ENCODE peak calls at places on chromosome 6, in seven cellular contexts. One of them, this sample, is unnamed.

GRCh38 chr6:158752613-158753012 is 66.6 kb downstream of the EZR start:
- DNase-seq in K562: no peak
- DNase-seq in prostate gland: no peak
- DNase-seq in esophagus muscularis mucosa: no peak
- DNase-seq in breast epithelium: no peak
- DNase-seq in sigmoid colon: peak
- DNase-seq in SK-N-SH: peak
- DNase-seq in this sample: no peak

GRCh38 chr6:140494321-140495085 is 1120.1 kb upstream of the CITED2 start:
- DNase-seq in K562: no peak
- DNase-seq in prostate gland: no peak
- DNase-seq in esophagus muscularis mucosa: no peak
- DNase-seq in breast epithelium: no peak
- DNase-seq in sigmoid colon: no peak
- DNase-seq in SK-N-SH: no peak
- DNase-seq in this sample: no peak

GRCh38 chr6:46888578-46888977 is 33.2 kb downstream of the ADGRF5 start:
- DNase-seq in K562: no peak
- DNase-seq in prostate gland: no peak
- DNase-seq in esophagus muscularis mucosa: no peak
- DNase-seq in breast epithelium: no peak
- DNase-seq in sigmoid colon: no peak
- DNase-seq in SK-N-SH: no peak
- DNase-seq in this sample: no peak

GRCh38 chr6:44237021-44237812 is 9.7 kb upstream of the HSP90AB1 start:
- DNase-seq in K562: peak
- DNase-seq in prostate gland: peak
- DNase-seq in esophagus muscularis mucosa: peak
- DNase-seq in breast epithelium: peak
- DNase-seq in sigmoid colon: peak
- DNase-seq in SK-N-SH: peak
- DNase-seq in this sample: peak

GRCh38 chr6:158686311-158686710 is 36.5 kb downstream of the SYTL3 start:
- DNase-seq in K562: no peak
- DNase-seq in prostate gland: peak
- DNase-seq in esophagus muscularis mucosa: no peak
- DNase-seq in breast epithelium: no peak
- DNase-seq in sigmoid colon: no peak
- DNase-seq in SK-N-SH: no peak
- DNase-seq in this sample: peak

GRCh38 chr6:151993364-151993763 is 185.9 kb downstream of the ESR1 start:
- DNase-seq in K562: no peak
- DNase-seq in prostate gland: no peak
- DNase-seq in esophagus muscularis mucosa: no peak
- DNase-seq in breast epithelium: no peak
- DNase-seq in sigmoid colon: no peak
- DNase-seq in SK-N-SH: no peak
- DNase-seq in this sample: no peak

GRCh38 chr6:149190228-149190831 is 127.2 kb upstream of the TAB2 start:
- DNase-seq in K562: no peak
- DNase-seq in prostate gland: peak
- DNase-seq in esophagus muscularis mucosa: peak
- DNase-seq in breast epithelium: no peak
- DNase-seq in sigmoid colon: no peak
- DNase-seq in SK-N-SH: no peak
- DNase-seq in this sample: peak

GRCh38 chr6:143774347-143774746 is 68.8 kb upstream of the LTV1 start:
- DNase-seq in K562: no peak
- DNase-seq in prostate gland: peak
- DNase-seq in esophagus muscularis mucosa: no peak
- DNase-seq in breast epithelium: no peak
- DNase-seq in sigmoid colon: peak
- DNase-seq in SK-N-SH: no peak
- DNase-seq in this sample: no peak

GRCh38 chr6:157221049-157221816 is 102.1 kb downstream of the TMEM242 start:
- DNase-seq in K562: peak
- DNase-seq in prostate gland: peak
- DNase-seq in esophagus muscularis mucosa: no peak
- DNase-seq in breast epithelium: peak
- DNase-seq in sigmoid colon: peak
- DNase-seq in SK-N-SH: peak
- DNase-seq in this sample: peak

GRCh38 chr6:163402616-163403015 is 11.9 kb upstream of the QKI start:
- DNase-seq in K562: no peak
- DNase-seq in prostate gland: no peak
- DNase-seq in esophagus muscularis mucosa: peak
- DNase-seq in breast epithelium: no peak
- DNase-seq in sigmoid colon: no peak
- DNase-seq in SK-N-SH: no peak
- DNase-seq in this sample: no peak

GRCh38 chr6:63734923-63735322 is 99.3 kb downstream of the PHF3 start:
- DNase-seq in K562: no peak
- DNase-seq in prostate gland: no peak
- DNase-seq in esophagus muscularis mucosa: no peak
- DNase-seq in breast epithelium: no peak
- DNase-seq in sigmoid colon: no peak
- DNase-seq in SK-N-SH: no peak
- DNase-seq in this sample: no peak

GRCh38 chr6:99603421-99604160 is 3.0 kb upstream of the PRDM13 start:
- DNase-seq in K562: peak
- DNase-seq in prostate gland: no peak
- DNase-seq in esophagus muscularis mucosa: no peak
- DNase-seq in breast epithelium: no peak
- DNase-seq in sigmoid colon: no peak
- DNase-seq in SK-N-SH: peak
- DNase-seq in this sample: no peak

GRCh38 chr6:41560440-41561192 is 14.4 kb downstream of the FOXP4 start:
- DNase-seq in K562: no peak
- DNase-seq in prostate gland: no peak
- DNase-seq in esophagus muscularis mucosa: no peak
- DNase-seq in breast epithelium: no peak
- DNase-seq in sigmoid colon: peak
- DNase-seq in SK-N-SH: no peak
- DNase-seq in this sample: peak

GRCh38 chr6:109304284-109305015 is 77.8 kb downstream of the CD164 start:
- DNase-seq in K562: peak
- DNase-seq in prostate gland: no peak
- DNase-seq in esophagus muscularis mucosa: no peak
- DNase-seq in breast epithelium: no peak
- DNase-seq in sigmoid colon: no peak
- DNase-seq in SK-N-SH: no peak
- DNase-seq in this sample: no peak
- H3K27ac ChIP-seq in K562: peak
- H3K27ac ChIP-seq in prostate gland: peak
- H3K27ac ChIP-seq in esophagus muscularis mucosa: peak
- H3K27ac ChIP-seq in breast epithelium: peak
- H3K27ac ChIP-seq in sigmoid colon: no peak
- H3K27ac ChIP-seq in SK-N-SH: no peak
- H3K27ac ChIP-seq in this sample: no peak

GRCh38 chr6:7050099-7050498 is 57.7 kb upstream of the RREB1 start:
- DNase-seq in K562: no peak
- DNase-seq in prostate gland: no peak
- DNase-seq in esophagus muscularis mucosa: no peak
- DNase-seq in breast epithelium: no peak
- DNase-seq in sigmoid colon: no peak
- DNase-seq in SK-N-SH: no peak
- DNase-seq in this sample: no peak

GRCh38 chr6:7053125-7053784 is 54.5 kb upstream of the RREB1 start:
- DNase-seq in K562: no peak
- DNase-seq in prostate gland: no peak
- DNase-seq in esophagus muscularis mucosa: no peak
- DNase-seq in breast epithelium: no peak
- DNase-seq in sigmoid colon: no peak
- DNase-seq in SK-N-SH: no peak
- DNase-seq in this sample: no peak

GRCh38 chr6:7051780-7052440 is 55.9 kb upstream of the RREB1 start:
- DNase-seq in K562: no peak
- DNase-seq in prostate gland: peak
- DNase-seq in esophagus muscularis mucosa: no peak
- DNase-seq in breast epithelium: no peak
- DNase-seq in sigmoid colon: peak
- DNase-seq in SK-N-SH: peak
- DNase-seq in this sample: peak

GRCh38 chr6:7050911-7051779 is 56.6 kb upstream of the RREB1 start:
- DNase-seq in K562: no peak
- DNase-seq in prostate gland: peak
- DNase-seq in esophagus muscularis mucosa: no peak
- DNase-seq in breast epithelium: no peak
- DNase-seq in sigmoid colon: peak
- DNase-seq in SK-N-SH: no peak
- DNase-seq in this sample: peak

DNA sequence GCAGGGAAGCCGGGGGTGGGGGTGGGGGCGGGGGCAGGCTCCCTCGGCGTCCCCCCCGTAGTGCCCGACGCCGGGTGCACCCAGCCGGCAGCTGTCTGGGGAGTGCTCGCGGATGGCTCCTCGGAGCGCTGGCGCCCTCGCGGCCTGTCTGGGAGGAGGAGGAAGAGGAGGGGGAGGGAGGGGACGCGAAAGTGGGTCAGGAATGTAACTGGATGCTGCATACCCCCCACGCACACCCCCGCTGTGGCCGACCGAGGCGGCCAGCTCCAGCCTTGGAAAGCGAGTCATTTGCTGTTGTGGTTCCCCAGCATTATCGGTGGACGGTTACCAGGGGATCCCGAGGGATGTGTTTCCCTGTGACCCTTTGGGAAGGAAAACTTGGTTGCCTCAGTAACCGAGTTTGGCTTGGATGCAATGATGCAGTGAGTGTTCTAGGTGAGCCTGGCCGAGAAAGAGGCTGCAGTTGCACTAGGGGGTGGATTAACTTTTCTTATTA is 55.3 kb upstream of the RREB1 start:
- DNase-seq in K562: no peak
- DNase-seq in prostate gland: no peak
- DNase-seq in esophagus muscularis mucosa: peak
- DNase-seq in breast epithelium: no peak
- DNase-seq in sigmoid colon: peak
- DNase-seq in SK-N-SH: peak
- DNase-seq in this sample: peak
- TF ChIP-seq POLR2AphosphoS5 in K562: no peak
- TF ChIP-seq POLR2AphosphoS5 in prostate gland: peak
- TF ChIP-seq POLR2AphosphoS5 in esophagus muscularis mucosa: no peak
- TF ChIP-seq POLR2AphosphoS5 in breast epithelium: no peak
- TF ChIP-seq POLR2AphosphoS5 in sigmoid colon: no peak
- TF ChIP-seq POLR2AphosphoS5 in SK-N-SH: no peak
- TF ChIP-seq POLR2AphosphoS5 in this sample: no peak

GRCh38 chr6:85452441-85452881 is 2.6 kb downstream of the NT5E start:
- DNase-seq in K562: no peak
- DNase-seq in prostate gland: no peak
- DNase-seq in esophagus muscularis mucosa: no peak
- DNase-seq in breast epithelium: no peak
- DNase-seq in sigmoid colon: no peak
- DNase-seq in SK-N-SH: no peak
- DNase-seq in this sample: no peak

GRCh38 chr6:85451586-85452306 is 1.9 kb downstream of the NT5E start:
- DNase-seq in K562: no peak
- DNase-seq in prostate gland: no peak
- DNase-seq in esophagus muscularis mucosa: no peak
- DNase-seq in breast epithelium: no peak
- DNase-seq in sigmoid colon: no peak
- DNase-seq in SK-N-SH: no peak
- DNase-seq in this sample: no peak

GRCh38 chr6:85453490-85453889 is 3.6 kb downstream of the NT5E start:
- DNase-seq in K562: no peak
- DNase-seq in prostate gland: no peak
- DNase-seq in esophagus muscularis mucosa: no peak
- DNase-seq in breast epithelium: no peak
- DNase-seq in sigmoid colon: no peak
- DNase-seq in SK-N-SH: no peak
- DNase-seq in this sample: no peak

GRCh38 chr6:85450578-85450884 is 648 bp downstream of the NT5E start:
- DNase-seq in K562: no peak
- DNase-seq in prostate gland: no peak
- DNase-seq in esophagus muscularis mucosa: no peak
- DNase-seq in breast epithelium: no peak
- DNase-seq in sigmoid colon: no peak
- DNase-seq in SK-N-SH: no peak
- DNase-seq in this sample: no peak

GRCh38 chr6:85453052-85453451 is 3.2 kb downstream of the NT5E start:
- DNase-seq in K562: no peak
- DNase-seq in prostate gland: no peak
- DNase-seq in esophagus muscularis mucosa: no peak
- DNase-seq in breast epithelium: no peak
- DNase-seq in sigmoid colon: no peak
- DNase-seq in SK-N-SH: no peak
- DNase-seq in this sample: no peak
- H3K4me3 ChIP-seq in K562: no peak
- H3K4me3 ChIP-seq in prostate gland: no peak
- H3K4me3 ChIP-seq in esophagus muscularis mucosa: no peak
- H3K4me3 ChIP-seq in breast epithelium: peak
- H3K4me3 ChIP-seq in sigmoid colon: no peak
- H3K4me3 ChIP-seq in SK-N-SH: peak
- H3K4me3 ChIP-seq in this sample: no peak

GRCh38 chr6:150654671-150655070 is 55.0 kb downstream of the PLEKHG1 start:
- DNase-seq in K562: no peak
- DNase-seq in prostate gland: no peak
- DNase-seq in esophagus muscularis mucosa: no peak
- DNase-seq in breast epithelium: no peak
- DNase-seq in sigmoid colon: no peak
- DNase-seq in SK-N-SH: no peak
- DNase-seq in this sample: no peak

GRCh38 chr6:150656156-150656555 is 56.5 kb downstream of the PLEKHG1 start:
- DNase-seq in K562: no peak
- DNase-seq in prostate gland: no peak
- DNase-seq in esophagus muscularis mucosa: no peak
- DNase-seq in breast epithelium: no peak
- DNase-seq in sigmoid colon: no peak
- DNase-seq in SK-N-SH: no peak
- DNase-seq in this sample: no peak

GRCh38 chr6:150647051-150647450 is 47.4 kb downstream of the PLEKHG1 start:
- DNase-seq in K562: no peak
- DNase-seq in prostate gland: no peak
- DNase-seq in esophagus muscularis mucosa: no peak
- DNase-seq in breast epithelium: no peak
- DNase-seq in sigmoid colon: no peak
- DNase-seq in SK-N-SH: no peak
- DNase-seq in this sample: no peak

GRCh38 chr6:150652848-150653613 is 53.3 kb downstream of the PLEKHG1 start:
- DNase-seq in K562: no peak
- DNase-seq in prostate gland: no peak
- DNase-seq in esophagus muscularis mucosa: no peak
- DNase-seq in breast epithelium: no peak
- DNase-seq in sigmoid colon: no peak
- DNase-seq in SK-N-SH: no peak
- DNase-seq in this sample: no peak

DNA sequence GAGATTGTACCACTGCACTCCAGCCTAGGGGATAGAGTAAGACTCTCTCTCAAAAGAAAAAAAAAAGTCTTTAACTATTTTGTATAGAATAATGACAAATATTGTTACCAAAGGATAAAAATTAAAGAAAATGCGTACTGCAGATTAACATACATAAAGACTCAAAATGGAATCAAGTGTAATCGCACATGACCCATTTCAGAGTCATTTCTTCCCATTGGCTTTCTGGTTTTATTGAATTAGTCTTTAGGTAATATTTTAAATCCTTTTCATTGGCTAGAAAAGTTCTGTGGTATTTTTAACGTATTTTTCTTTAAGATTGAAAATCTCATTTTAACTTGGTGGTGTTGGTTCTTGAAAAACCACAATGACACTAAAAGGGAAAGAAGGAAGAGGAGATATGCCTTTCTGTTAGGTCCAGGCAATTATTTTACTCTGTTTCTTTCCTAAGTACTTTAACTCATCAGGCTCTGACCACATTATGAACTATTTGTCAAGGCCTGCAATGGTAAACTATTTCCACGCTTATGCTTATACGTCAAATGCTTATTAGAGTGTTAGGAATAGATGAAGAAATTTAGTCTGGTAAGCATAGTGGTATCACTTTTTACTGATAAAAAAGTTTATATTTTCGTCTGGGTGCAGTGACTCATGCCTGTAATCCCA is 52.3 kb downstream of the PLEKHG1 start:
- DNase-seq in K562: no peak
- DNase-seq in prostate gland: no peak
- DNase-seq in esophagus muscularis mucosa: no peak
- DNase-seq in breast epithelium: no peak
- DNase-seq in sigmoid colon: no peak
- DNase-seq in SK-N-SH: no peak
- DNase-seq in this sample: no peak
- H3K27ac ChIP-seq in K562: no peak
- H3K27ac ChIP-seq in prostate gland: no peak
- H3K27ac ChIP-seq in esophagus muscularis mucosa: no peak
- H3K27ac ChIP-seq in breast epithelium: no peak
- H3K27ac ChIP-seq in sigmoid colon: no peak
- H3K27ac ChIP-seq in SK-N-SH: no peak
- H3K27ac ChIP-seq in this sample: no peak